ENCODE peak calls at places on chromosome 17, in six cellular contexts. O is ovary; R is iPS DF 6.9; B is effector memory CD4-positive, alpha-beta T cell; T is CD8-positive, alpha-beta T cell; Z is body of pancreas. W is an unnamed sample.

GRCh38 chr17:31289790-31290189 is 7.2 kb downstream of the OMG start:
- DNase-seq in B (no peak), Z (no peak), T (no peak), O (no peak), R (no peak), W (no peak)

GRCh38 chr17:39064374-39064773 is 87.1 kb downstream of the PLXDC1 start:
- DNase-seq in R (no peak), B (no peak), O (no peak), Z (no peak), T (no peak), W (no peak)

GRCh38 chr17:50911890-50912289 is 45.7 kb upstream of the TOB1 start:
- DNase-seq in B (no peak), R (no peak), Z (no peak), O (no peak), T (no peak), W (no peak)

GRCh38 chr17:12415031-12415430 is 250.7 kb upstream of the MYOCD start:
- DNase-seq in T (no peak), Z (no peak), R (no peak), O (no peak), B (no peak), W (no peak)

GRCh38 chr17:77287432-77288068 is 146.8 kb downstream of the SEC14L1 start:
- DNase-seq in Z (peak; percentile 79), T (no peak), O (no peak), B (no peak), R (no peak), W (no peak)

GRCh38 chr17:304461-304860 is 48.1 kb downstream of the RPH3AL start:
- DNase-seq in T (no peak), O (peak; percentile 42), Z (no peak), B (no peak), R (peak; percentile 11), W (no peak)

GRCh38 chr17:39676198-39676819 is 8.1 kb downstream of the PNMT start:
- DNase-seq in B (peak; percentile 17), T (peak; percentile 61), O (no peak), Z (peak; percentile 46), R (no peak), W (peak; percentile 72)

GRCh38 chr17:37065486-37066321 is 117.0 kb downstream of the AATF start:
- DNase-seq in B (no peak), Z (no peak), T (no peak), O (no peak), R (no peak), W (no peak)

GRCh38 chr17:38870259-38871165 is 654 bp downstream of the LASP1 start:
- DNase-seq in R (no peak), O (peak; percentile 79), Z (peak; percentile 65), B (peak; percentile 45), T (peak; percentile 76), W (peak; percentile 62)

GRCh38 chr17:82734987-82735866 is at the start of gene FN3K:
- DNase-seq in Z (peak; percentile 67), R (no peak), T (peak; percentile 31), B (no peak), O (peak; percentile 84), W (no peak)

GRCh38 chr17:64083571-64084085 is 46.3 kb downstream of the ERN1 start:
- DNase-seq in R (no peak), Z (no peak), B (no peak), O (no peak), T (no peak), W (no peak)

GRCh38 chr17:58595194-58595792 is 80.9 kb upstream of the MTMR4 start:
- DNase-seq in B (no peak), T (no peak), O (no peak), R (no peak), Z (no peak), W (no peak)

GRCh38 chr17:29179232-29180036 is 764 bp downstream of the MYO18A start:
- DNase-seq in Z (peak; percentile 79), O (peak; percentile 43), R (peak; percentile 78), T (no peak), B (no peak), W (no peak)

GRCh38 chr17:13638855-13639458 is 37.2 kb upstream of the HS3ST3A1 start:
- DNase-seq in O (no peak), B (no peak), Z (peak; percentile 18), T (no peak), R (no peak), W (no peak)

GRCh38 chr17:38464723-38465419 is 36.6 kb downstream of the ARHGAP23 start:
- DNase-seq in R (no peak), O (peak; percentile 95), T (no peak), Z (peak; percentile 36), B (no peak), W (no peak)

GRCh38 chr17:77125432-77125901 is 15.3 kb upstream of the SEC14L1 start:
- DNase-seq in B (no peak), O (no peak), Z (no peak), R (no peak), T (no peak), W (no peak)

GRCh38 chr17:36127199-36127881 is 23.7 kb downstream of the CCL4 start:
- DNase-seq in Z (no peak), B (no peak), R (no peak), O (no peak), T (no peak), W (no peak)

GRCh38 chr17:57995076-57995956 is 7.3 kb upstream of the VEZF1 start:
- DNase-seq in Z (peak; percentile 73), O (peak; percentile 48), R (peak; percentile 67), T (peak; percentile 57), B (peak; percentile 22), W (peak; percentile 59)

GRCh38 chr17:15469260-15469659 is 1.8 kb upstream of the CDRT4 start:
- DNase-seq in B (no peak), O (no peak), T (no peak), R (no peak), Z (no peak), W (no peak)

GRCh38 chr17:68327823-68328557 is 36.7 kb downstream of the ARSG start:
- DNase-seq in T (no peak), O (no peak), Z (no peak), B (no peak), R (no peak), W (no peak)

GRCh38 chr17:39979865-39980401 is 674 bp upstream of the PSMD3 start:
- DNase-seq in T (no peak), Z (peak; percentile 15), B (no peak), O (no peak), R (no peak), W (no peak)

GRCh38 chr17:56309897-56310296 is 156.6 kb downstream of the ANKFN1 start:
- DNase-seq in B (no peak), R (no peak), Z (no peak), O (no peak), T (no peak), W (no peak)

GRCh38 chr17:40068917-40069750 is 6.4 kb downstream of the THRA start:
- DNase-seq in B (peak; percentile 49), T (peak; percentile 80), R (no peak), O (peak; percentile 97), Z (peak; percentile 85), W (peak; percentile 77)

GRCh38 chr17:1559743-1560581 is 2.6 kb downstream of the PITPNA start:
- DNase-seq in O (no peak), B (no peak), Z (no peak), T (no peak), R (no peak), W (no peak)
- H3K4me3 ChIP-seq in O (no peak overlapping the region), B (no peak overlapping the region), Z (no peak overlapping the region), T (no peak overlapping the region), R (no peak overlapping the region), W (no peak overlapping the region)

GRCh38 chr17:44069974-44070454 is 521 bp upstream of the G6PC3 start:
- DNase-seq in O (no peak), R (no peak), Z (no peak), B (no peak), T (no peak), W (no peak)

GRCh38 chr17:44074231-44074910 is 3.8 kb downstream of the G6PC3 start:
- DNase-seq in B (no peak), O (no peak), R (no peak), T (no peak), Z (no peak), W (no peak)

GRCh38 chr17:44071198-44071520 is 624 bp downstream of the G6PC3 start:
- DNase-seq in B (no peak), T (no peak), O (no peak), Z (no peak), R (no peak), W (no peak)

GRCh38 chr17:44070455-44071197 is at the start of gene G6PC3:
- DNase-seq in T (peak; percentile 75), R (peak; percentile 91), B (peak; percentile 56), Z (peak; percentile 94), O (peak; percentile 94), W (peak; percentile 56)

DNA sequence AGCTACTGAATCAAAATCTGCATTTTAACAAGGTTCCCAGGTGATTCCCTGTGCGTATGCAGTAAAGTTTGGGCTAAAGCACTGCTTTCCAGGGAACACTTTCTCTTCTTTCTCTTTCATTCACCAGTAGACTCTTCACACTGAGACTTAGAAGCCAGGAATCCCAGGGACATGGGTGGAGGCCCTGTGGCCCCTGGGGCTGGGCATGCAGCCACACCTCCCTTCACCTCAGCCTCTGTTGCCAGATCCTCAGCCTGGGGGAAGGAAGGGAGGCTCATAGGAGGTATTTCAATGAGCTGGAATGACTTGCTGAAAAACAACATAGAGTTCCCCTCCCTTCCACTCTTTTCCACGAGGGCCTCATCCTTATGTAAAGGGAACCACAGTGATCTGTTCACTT is 1.2 kb downstream of the G6PC3 start:
- DNase-seq in Z (no peak), T (no peak), R (no peak), B (no peak), O (no peak), W (no peak)
- H3K27ac ChIP-seq in Z (no peak overlapping the region), T (no peak overlapping the region), R (no peak overlapping the region), B (peak overlapping the region; percentile 73), O (no peak overlapping the region), W (peak overlapping the region; percentile 78)

DNA sequence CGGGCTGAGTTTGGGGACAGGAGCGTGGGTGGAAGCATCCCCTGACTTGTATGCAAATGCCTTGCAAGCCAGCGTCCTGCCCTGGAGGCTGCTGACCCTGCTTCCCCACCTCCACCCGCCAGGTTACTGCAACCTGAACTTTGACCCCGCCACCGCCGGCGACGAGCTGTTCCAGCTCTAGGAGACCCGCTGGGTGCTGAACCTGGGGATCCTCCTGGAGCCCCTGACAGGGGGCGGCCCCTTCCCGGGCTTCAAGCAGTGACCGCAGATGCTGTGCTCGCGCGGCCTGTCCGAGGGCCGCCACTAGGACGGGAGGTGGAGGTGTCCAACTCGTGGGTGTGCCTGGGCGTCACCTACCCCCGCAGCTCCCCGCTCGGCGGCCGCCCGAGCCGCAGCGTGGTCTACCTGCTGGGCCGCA is 10.7 kb upstream of the SLC16A5 start:
- DNase-seq in Z (no peak), B (no peak), R (no peak), T (no peak), O (peak; percentile 44), W (no peak)
- H3K4me3 ChIP-seq in Z (no peak overlapping the region), B (peak overlapping the region; percentile 52), R (no peak overlapping the region), T (peak overlapping the region; percentile 43), O (peak overlapping the region; percentile 39), W (peak overlapping the region; percentile 27)

GRCh38 chr17:80938556-80938955 is 53.1 kb upstream of the CHMP6 start:
- DNase-seq in R (no peak), T (peak; percentile 32), O (no peak), B (peak; percentile 17), Z (no peak), W (peak; percentile 54)
- H3K27ac ChIP-seq in R (no peak overlapping the region), T (no peak overlapping the region), O (no peak overlapping the region), B (no peak overlapping the region), Z (no peak overlapping the region), W (peak overlapping the region; percentile 5)

DNA sequence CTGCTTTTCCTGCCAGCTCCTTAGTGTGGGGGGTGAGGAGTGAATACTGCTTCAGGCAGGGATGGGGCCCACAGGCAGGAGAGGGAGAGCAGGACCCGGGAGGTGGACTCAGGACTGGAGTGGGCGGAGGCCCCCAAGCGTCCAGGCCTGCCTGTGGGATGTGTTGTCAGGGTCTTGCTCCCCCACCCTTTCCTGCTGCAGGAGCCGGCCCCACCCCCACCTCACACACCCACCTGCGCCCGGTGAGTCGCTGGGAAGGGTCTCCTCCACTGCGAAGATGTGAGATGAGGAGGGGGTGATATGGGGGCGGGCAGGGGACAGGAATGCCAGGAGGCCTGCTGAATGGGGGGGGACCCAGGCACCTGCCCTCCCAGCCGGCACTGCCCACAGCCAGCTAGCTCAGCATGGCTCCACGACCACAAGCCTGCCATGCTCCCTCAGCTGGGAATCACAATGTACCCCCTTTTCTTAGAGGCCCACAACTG is 1.1 kb downstream of the FAM171A2 start:
- DNase-seq in Z (no peak), B (no peak), T (no peak), R (no peak), O (no peak), W (no peak)
- H3K4me3 ChIP-seq in Z (no peak overlapping the region), B (peak overlapping the region; percentile 60), T (no peak overlapping the region), R (peak overlapping the region; percentile 75), O (peak overlapping the region; percentile 59), W (no peak overlapping the region)